ENCODE peak calls at places on chromosomes 12 and 14, in six cellular contexts. One of them, this sample, is unnamed.

GRCh38 chr12:39404000-39404399 is 38.9 kb downstream of the KIF21A start:
- DNase-seq in stomach: no peak
- DNase-seq in AG10803: no peak
- DNase-seq in progenitor cell of endocrine pancreas: no peak
- DNase-seq in GM12892: no peak
- DNase-seq in NCI-H345: no peak
- DNase-seq in this sample: no peak

GRCh38 chr14:89504602-89505320 is 87.7 kb upstream of the FOXN3 start:
- DNase-seq in GM12892: no peak
- DNase-seq in AG10803: peak
- DNase-seq in NCI-H345: no peak
- DNase-seq in stomach: no peak
- DNase-seq in progenitor cell of endocrine pancreas: no peak
- DNase-seq in this sample: no peak

GRCh38 chr12:39872425-39872824 is 233.5 kb downstream of the SLC2A13 start:
- DNase-seq in GM12892: no peak
- DNase-seq in AG10803: no peak
- DNase-seq in stomach: no peak
- DNase-seq in progenitor cell of endocrine pancreas: no peak
- DNase-seq in NCI-H345: no peak
- DNase-seq in this sample: peak

GRCh38 chr14:56005580-56006053 is 112.6 kb upstream of the PELI2 start:
- DNase-seq in progenitor cell of endocrine pancreas: no peak
- DNase-seq in NCI-H345: no peak
- DNase-seq in GM12892: no peak
- DNase-seq in stomach: no peak
- DNase-seq in AG10803: peak
- DNase-seq in this sample: no peak

GRCh38 chr14:68508581-68508980 is 284.3 kb downstream of the ZFP36L1 start:
- DNase-seq in GM12892: no peak
- DNase-seq in stomach: no peak
- DNase-seq in progenitor cell of endocrine pancreas: no peak
- DNase-seq in NCI-H345: peak
- DNase-seq in AG10803: no peak
- DNase-seq in this sample: no peak

GRCh38 chr12:116508145-116509121 is 50.7 kb upstream of the MAP1LC3B2 start:
- DNase-seq in progenitor cell of endocrine pancreas: peak
- DNase-seq in NCI-H345: no peak
- DNase-seq in AG10803: no peak
- DNase-seq in stomach: no peak
- DNase-seq in GM12892: no peak
- DNase-seq in this sample: no peak

GRCh38 chr12:70553391-70553859 is 83.8 kb downstream of the PTPRB start:
- DNase-seq in NCI-H345: no peak
- DNase-seq in stomach: no peak
- DNase-seq in progenitor cell of endocrine pancreas: no peak
- DNase-seq in AG10803: no peak
- DNase-seq in GM12892: no peak
- DNase-seq in this sample: no peak

GRCh38 chr14:80388980-80389711 is 177.8 kb upstream of the DIO2 start:
- DNase-seq in GM12892: no peak
- DNase-seq in stomach: no peak
- DNase-seq in progenitor cell of endocrine pancreas: no peak
- DNase-seq in NCI-H345: no peak
- DNase-seq in AG10803: peak
- DNase-seq in this sample: no peak

GRCh38 chr14:106845286-106846087 is 1319.1 kb downstream of the TMEM121 start:
- DNase-seq in NCI-H345: peak
- DNase-seq in AG10803: no peak
- DNase-seq in stomach: peak
- DNase-seq in progenitor cell of endocrine pancreas: no peak
- DNase-seq in GM12892: peak
- DNase-seq in this sample: no peak

GRCh38 chr14:100164808-100165207 is 5.4 kb upstream of the DEGS2 start:
- DNase-seq in GM12892: no peak
- DNase-seq in stomach: no peak
- DNase-seq in AG10803: no peak
- DNase-seq in progenitor cell of endocrine pancreas: no peak
- DNase-seq in NCI-H345: no peak
- DNase-seq in this sample: no peak

GRCh38 chr12:28066879-28067278 is 94.3 kb upstream of the PTHLH start:
- DNase-seq in stomach: no peak
- DNase-seq in GM12892: no peak
- DNase-seq in progenitor cell of endocrine pancreas: no peak
- DNase-seq in NCI-H345: no peak
- DNase-seq in AG10803: no peak
- DNase-seq in this sample: no peak

GRCh38 chr12:45148017-45148416 is 67.9 kb upstream of the ANO6 start:
- DNase-seq in stomach: no peak
- DNase-seq in progenitor cell of endocrine pancreas: no peak
- DNase-seq in AG10803: no peak
- DNase-seq in GM12892: no peak
- DNase-seq in NCI-H345: no peak
- DNase-seq in this sample: no peak

GRCh38 chr14:70036665-70037064 is 152.1 kb downstream of the SLC8A3 start:
- DNase-seq in progenitor cell of endocrine pancreas: no peak
- DNase-seq in GM12892: no peak
- DNase-seq in stomach: no peak
- DNase-seq in NCI-H345: no peak
- DNase-seq in AG10803: no peak
- DNase-seq in this sample: no peak

GRCh38 chr14:74825008-74825407 is 50.9 kb downstream of the PROX2 start:
- DNase-seq in progenitor cell of endocrine pancreas: no peak
- DNase-seq in NCI-H345: no peak
- DNase-seq in GM12892: no peak
- DNase-seq in AG10803: peak
- DNase-seq in stomach: no peak
- DNase-seq in this sample: no peak